ENCODE peak calls at places on chromosomes 4 and X, in six cellular contexts. One of them, this sample, is unnamed.

GRCh38 chr4:99965674-99966350 is 15.7 kb upstream of the H2AZ1 start:
- DNase-seq in bronchial epithelial cell: no peak
- DNase-seq in body of pancreas: no peak
- DNase-seq in upper lobe of left lung: no peak
- DNase-seq in lower lobe of right lung: no peak
- DNase-seq in psoas muscle: no peak
- DNase-seq in this sample: no peak

GRCh38 chrX:111914398-111915092 is 38.6 kb downstream of the TRPC5OS start:
- DNase-seq in upper lobe of left lung: no peak
- DNase-seq in psoas muscle: no peak
- DNase-seq in body of pancreas: no peak
- DNase-seq in bronchial epithelial cell: peak; percentile 48
- DNase-seq in lower lobe of right lung: no peak
- DNase-seq in this sample: no peak

GRCh38 chr4:77815651-77816050 is 3.5 kb downstream of the CNOT6L start:
- DNase-seq in lower lobe of right lung: no peak
- DNase-seq in bronchial epithelial cell: no peak
- DNase-seq in upper lobe of left lung: no peak
- DNase-seq in body of pancreas: no peak
- DNase-seq in psoas muscle: no peak
- DNase-seq in this sample: no peak

GRCh38 chrX:13101439-13102139 is 57.2 kb upstream of the FAM9C start:
- DNase-seq in upper lobe of left lung: no peak
- DNase-seq in bronchial epithelial cell: peak; percentile 94
- DNase-seq in psoas muscle: peak; percentile 71
- DNase-seq in lower lobe of right lung: peak; percentile 67
- DNase-seq in body of pancreas: peak; percentile 70
- DNase-seq in this sample: peak; percentile 88

GRCh38 chrX:79195027-79195426 is 50.5 kb downstream of the GPR174 start:
- DNase-seq in lower lobe of right lung: no peak
- DNase-seq in upper lobe of left lung: no peak
- DNase-seq in body of pancreas: no peak
- DNase-seq in psoas muscle: no peak
- DNase-seq in bronchial epithelial cell: no peak
- DNase-seq in this sample: no peak

GRCh38 chrX:16516473-16516872 is 133.5 kb upstream of the S100G start:
- DNase-seq in upper lobe of left lung: no peak
- DNase-seq in bronchial epithelial cell: no peak
- DNase-seq in body of pancreas: no peak
- DNase-seq in psoas muscle: no peak
- DNase-seq in lower lobe of right lung: no peak
- DNase-seq in this sample: no peak

GRCh38 chr4:42281324-42282020 is 115.8 kb upstream of the SHISA3 start:
- DNase-seq in body of pancreas: no peak
- DNase-seq in bronchial epithelial cell: no peak
- DNase-seq in lower lobe of right lung: no peak
- DNase-seq in psoas muscle: no peak
- DNase-seq in upper lobe of left lung: no peak
- DNase-seq in this sample: no peak

GRCh38 chrX:49166914-49167739 is 4.6 kb downstream of the MAGIX start:
- DNase-seq in lower lobe of right lung: peak; percentile 78
- DNase-seq in body of pancreas: peak; percentile 28
- DNase-seq in bronchial epithelial cell: peak; percentile 69
- DNase-seq in psoas muscle: peak; percentile 85
- DNase-seq in upper lobe of left lung: peak; percentile 83
- DNase-seq in this sample: peak; percentile 49

GRCh38 chr4:41873380-41874295 is 61.6 kb upstream of the TMEM33 start:
- DNase-seq in psoas muscle: no peak
- DNase-seq in upper lobe of left lung: peak; percentile 70
- DNase-seq in lower lobe of right lung: no peak
- DNase-seq in bronchial epithelial cell: no peak
- DNase-seq in body of pancreas: no peak
- DNase-seq in this sample: no peak

GRCh38 chr4:188606635-188607034 is 467.4 kb downstream of the TRIML1 start:
- DNase-seq in bronchial epithelial cell: no peak
- DNase-seq in lower lobe of right lung: no peak
- DNase-seq in upper lobe of left lung: no peak
- DNase-seq in body of pancreas: no peak
- DNase-seq in psoas muscle: no peak
- DNase-seq in this sample: no peak

DNA sequence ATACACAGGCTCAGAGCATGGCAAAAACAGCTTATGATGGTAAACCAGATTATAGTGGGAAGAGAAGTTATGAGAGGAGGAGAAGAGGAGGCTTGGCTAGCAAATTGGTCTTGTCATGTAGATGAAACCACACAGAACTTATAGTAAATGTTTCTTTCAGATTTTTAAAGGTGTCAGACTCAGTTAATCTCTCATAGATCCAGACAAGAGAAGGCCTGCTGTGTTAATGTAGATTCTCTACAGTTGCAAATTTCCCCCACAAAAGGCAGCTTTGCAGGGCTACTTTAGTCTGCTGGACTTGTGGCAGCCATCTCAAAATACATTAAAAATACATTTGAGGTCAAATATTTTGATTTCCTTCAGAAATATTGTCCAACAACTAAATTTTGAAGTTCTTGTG is 1731.7 kb downstream of the ARAP2 start:
- DNase-seq in upper lobe of left lung: no peak
- DNase-seq in psoas muscle: no peak
- DNase-seq in bronchial epithelial cell: no peak
- DNase-seq in lower lobe of right lung: no peak
- DNase-seq in body of pancreas: no peak
- DNase-seq in this sample: no peak
- H3K4me3 ChIP-seq in upper lobe of left lung: no peak overlapping the region
- H3K4me3 ChIP-seq in psoas muscle: no peak overlapping the region
- H3K4me3 ChIP-seq in bronchial epithelial cell: no peak overlapping the region
- H3K4me3 ChIP-seq in lower lobe of right lung: no peak overlapping the region
- H3K4me3 ChIP-seq in body of pancreas: no peak overlapping the region
- H3K4me3 ChIP-seq in this sample: no peak overlapping the region

DNA sequence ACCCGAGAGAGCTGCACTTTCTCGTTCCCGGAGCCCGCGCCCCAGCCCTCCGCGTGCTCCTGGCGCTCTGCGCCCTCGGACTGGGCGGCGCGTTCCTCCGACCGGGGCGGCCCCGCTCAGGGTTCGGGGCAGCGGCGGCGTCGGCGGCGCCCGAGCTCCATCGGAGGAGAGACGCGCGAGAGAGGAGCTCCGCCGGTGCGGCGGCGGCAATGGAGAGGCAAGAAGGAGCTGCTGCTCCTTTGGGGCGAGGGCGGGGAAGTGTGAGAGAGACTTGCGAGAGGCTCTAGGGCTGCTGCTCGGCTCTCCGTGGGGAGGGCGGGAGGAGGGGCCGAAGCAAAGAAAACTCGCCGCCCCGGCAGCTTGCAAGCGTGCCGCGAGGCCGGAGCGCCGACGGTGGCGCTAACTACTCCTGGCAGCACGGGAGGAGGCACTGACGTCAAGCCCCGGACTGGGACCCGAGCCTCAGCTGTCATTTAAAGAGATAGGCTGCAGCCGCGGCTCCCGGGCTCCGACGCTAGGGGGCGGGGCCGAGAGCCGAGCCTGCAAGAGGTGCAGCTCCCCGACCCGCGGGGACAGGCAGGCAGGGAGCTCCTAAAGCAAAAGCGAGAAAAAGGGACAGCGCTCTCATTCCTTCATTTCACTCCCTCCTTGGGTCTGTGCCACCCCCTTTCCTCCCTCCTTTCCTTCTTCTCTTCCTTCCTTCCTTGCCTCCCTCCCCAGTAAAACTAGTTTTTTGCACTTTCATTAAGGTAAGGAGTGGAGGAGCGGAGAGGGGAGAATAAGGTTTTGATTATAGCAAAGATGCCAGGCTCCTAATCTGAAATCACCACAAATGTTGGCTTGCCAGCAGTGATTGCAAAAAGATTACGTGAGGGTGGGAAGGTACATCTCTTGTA is at the start of gene KCTD8:
- DNase-seq in body of pancreas: peak; percentile 84
- DNase-seq in lower lobe of right lung: peak; percentile 82
- DNase-seq in bronchial epithelial cell: peak; percentile 62
- DNase-seq in psoas muscle: peak; percentile 95
- DNase-seq in upper lobe of left lung: peak; percentile 93
- DNase-seq in this sample: peak; percentile 46
- H3K27me3 ChIP-seq in body of pancreas: no peaks in the 10 kb centered on the region
- H3K27me3 ChIP-seq in lower lobe of right lung: peaks cover 62% of the 10 kb centered on the region
- H3K27me3 ChIP-seq in bronchial epithelial cell: peaks cover 22% of the 10 kb centered on the region
- H3K27me3 ChIP-seq in psoas muscle: no peaks in the 10 kb centered on the region
- H3K27me3 ChIP-seq in upper lobe of left lung: no peaks in the 10 kb centered on the region
- H3K27me3 ChIP-seq in this sample: peaks cover 28% of the 10 kb centered on the region

DNA sequence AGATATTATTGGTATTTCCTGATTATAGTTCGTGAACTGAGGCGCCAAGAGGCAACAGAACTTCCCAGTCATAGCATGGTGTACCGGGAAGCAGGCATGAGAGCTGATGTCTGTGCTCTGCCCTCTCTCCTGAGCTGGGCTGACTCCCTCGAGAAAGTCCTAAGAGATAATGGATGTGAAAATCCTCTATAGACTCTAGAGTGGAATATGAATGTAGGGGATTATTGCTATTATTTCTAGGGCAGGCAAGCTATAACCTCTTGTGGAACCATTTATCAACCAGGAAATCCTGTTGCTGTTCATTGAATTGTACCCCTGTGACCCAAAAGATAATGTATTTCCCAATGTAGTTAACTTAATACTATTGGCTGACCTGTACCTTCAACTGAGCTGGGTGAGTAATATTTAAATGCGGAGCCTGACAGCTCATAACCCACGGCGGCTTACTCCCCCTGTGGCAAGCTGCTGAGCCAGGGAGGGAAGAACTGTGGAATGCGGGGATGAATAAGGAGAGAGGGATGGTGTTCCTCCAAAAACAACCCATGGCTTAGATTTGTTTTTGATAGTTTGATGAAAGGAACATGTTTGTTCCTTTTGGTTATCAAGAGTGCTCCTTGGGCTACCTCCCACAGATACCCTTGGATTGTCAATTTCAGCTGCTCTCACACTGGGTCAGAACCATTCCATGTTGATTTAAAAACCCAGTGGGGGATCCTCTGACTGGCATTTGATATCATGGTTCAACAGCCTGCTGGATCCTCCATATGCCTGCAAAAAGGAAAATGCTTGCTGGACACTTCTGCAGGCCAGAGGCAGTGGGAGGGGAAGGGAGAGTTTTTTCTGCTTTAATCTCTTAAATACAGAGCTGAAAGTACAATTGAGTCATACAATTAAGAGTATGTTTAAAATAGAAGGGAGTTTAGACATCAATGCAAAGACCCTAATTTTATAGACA is 339.0 kb upstream of the BOD1L1 start:
- DNase-seq in upper lobe of left lung: no peak
- DNase-seq in lower lobe of right lung: no peak
- DNase-seq in bronchial epithelial cell: peak; percentile 75
- DNase-seq in body of pancreas: no peak
- DNase-seq in psoas muscle: no peak
- DNase-seq in this sample: peak; percentile 87
- TF ChIP-seq CTCF in upper lobe of left lung: no peak
- TF ChIP-seq CTCF in lower lobe of right lung: no peak
- TF ChIP-seq CTCF in bronchial epithelial cell: no peak
- TF ChIP-seq CTCF in body of pancreas: no peak
- TF ChIP-seq CTCF in psoas muscle: no peak
- TF ChIP-seq CTCF in this sample: peak; percentile 49

GRCh38 chr4:52312722-52313121 is 261.6 kb downstream of the SPATA18 start:
- DNase-seq in body of pancreas: no peak
- DNase-seq in upper lobe of left lung: no peak
- DNase-seq in bronchial epithelial cell: peak; percentile 44
- DNase-seq in lower lobe of right lung: no peak
- DNase-seq in psoas muscle: no peak
- DNase-seq in this sample: no peak
- H3K4me3 ChIP-seq in body of pancreas: no peak overlapping the region
- H3K4me3 ChIP-seq in upper lobe of left lung: no peak overlapping the region
- H3K4me3 ChIP-seq in bronchial epithelial cell: no peak overlapping the region
- H3K4me3 ChIP-seq in lower lobe of right lung: no peak overlapping the region
- H3K4me3 ChIP-seq in psoas muscle: no peak overlapping the region
- H3K4me3 ChIP-seq in this sample: no peak overlapping the region

GRCh38 chr4:173520921-173521473 is 9.0 kb downstream of the HAND2 start:
- DNase-seq in upper lobe of left lung: no peak
- DNase-seq in lower lobe of right lung: no peak
- DNase-seq in bronchial epithelial cell: no peak
- DNase-seq in psoas muscle: no peak
- DNase-seq in body of pancreas: no peak
- DNase-seq in this sample: no peak
- H3K27me3 ChIP-seq in upper lobe of left lung: no peaks in the 10 kb centered on the region
- H3K27me3 ChIP-seq in lower lobe of right lung: peaks cover 100% of the 10 kb centered on the region
- H3K27me3 ChIP-seq in bronchial epithelial cell: peaks cover 68% of the 10 kb centered on the region
- H3K27me3 ChIP-seq in psoas muscle: peaks cover 34% of the 10 kb centered on the region
- H3K27me3 ChIP-seq in body of pancreas: no peaks in the 10 kb centered on the region
- H3K27me3 ChIP-seq in this sample: peaks cover 92% of the 10 kb centered on the region

GRCh38 chrX:51456814-51457213 is 39.6 kb downstream of the NUDT11 start:
- DNase-seq in psoas muscle: no peak
- DNase-seq in bronchial epithelial cell: no peak
- DNase-seq in upper lobe of left lung: no peak
- DNase-seq in lower lobe of right lung: no peak
- DNase-seq in body of pancreas: no peak
- DNase-seq in this sample: no peak
- TF ChIP-seq CTCF in psoas muscle: no peak
- TF ChIP-seq CTCF in bronchial epithelial cell: no peak
- TF ChIP-seq CTCF in upper lobe of left lung: no peak
- TF ChIP-seq CTCF in lower lobe of right lung: no peak
- TF ChIP-seq CTCF in body of pancreas: peak; percentile 42
- TF ChIP-seq CTCF in this sample: no peak

DNA sequence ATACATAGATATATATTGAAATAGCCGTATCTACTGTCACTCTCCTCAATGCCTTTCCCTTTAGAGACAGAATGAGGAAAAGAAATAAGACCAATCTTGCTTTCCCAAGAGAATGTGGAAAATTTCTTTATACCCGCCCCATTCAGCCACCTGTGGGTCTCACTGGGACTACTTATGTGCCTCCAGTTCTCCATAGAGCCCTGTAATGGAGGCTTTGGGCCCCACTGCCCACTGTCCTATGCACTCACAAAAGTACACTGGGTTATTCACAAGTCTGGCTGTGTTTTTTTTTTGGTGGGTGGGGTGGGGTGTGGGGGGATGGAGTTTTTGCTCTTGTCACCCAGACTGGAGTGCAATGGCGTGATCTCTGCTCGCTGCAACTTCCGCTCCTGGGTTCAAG is 70.4 kb upstream of the ELOVL6 start:
- DNase-seq in body of pancreas: no peak
- DNase-seq in bronchial epithelial cell: no peak
- DNase-seq in upper lobe of left lung: no peak
- DNase-seq in psoas muscle: no peak
- DNase-seq in lower lobe of right lung: no peak
- DNase-seq in this sample: no peak
- H3K4me3 ChIP-seq in body of pancreas: no peak overlapping the region
- H3K4me3 ChIP-seq in bronchial epithelial cell: no peak overlapping the region
- H3K4me3 ChIP-seq in upper lobe of left lung: no peak overlapping the region
- H3K4me3 ChIP-seq in psoas muscle: no peak overlapping the region
- H3K4me3 ChIP-seq in lower lobe of right lung: no peak overlapping the region
- H3K4me3 ChIP-seq in this sample: no peak overlapping the region

GRCh38 chrX:132853040-132853439 is 105.4 kb downstream of the HS6ST2 start:
- DNase-seq in upper lobe of left lung: no peak
- DNase-seq in psoas muscle: no peak
- DNase-seq in body of pancreas: no peak
- DNase-seq in bronchial epithelial cell: peak; percentile 80
- DNase-seq in lower lobe of right lung: no peak
- DNase-seq in this sample: peak; percentile 39
- H3K27me3 ChIP-seq in upper lobe of left lung: no peaks in the 10 kb centered on the region
- H3K27me3 ChIP-seq in psoas muscle: no peaks in the 10 kb centered on the region
- H3K27me3 ChIP-seq in body of pancreas: no peaks in the 10 kb centered on the region
- H3K27me3 ChIP-seq in bronchial epithelial cell: no peaks in the 10 kb centered on the region
- H3K27me3 ChIP-seq in lower lobe of right lung: no peaks in the 10 kb centered on the region
- H3K27me3 ChIP-seq in this sample: no peaks in the 10 kb centered on the region